ENCODE peak calls at places on chromosome 3, in six cellular contexts. F, H, L, X, Z and K are unnamed samples.

GRCh38 chr3:177647876-177648275 is 450.6 kb upstream of the TBL1XR1 start:
- DNase-seq in Z (no peak), H (no peak), X (no peak), F (peak; percentile 15), L (no peak), K (no peak)

GRCh38 chr3:101229681-101230080 is 90.7 kb downstream of the IMPG2 start:
- DNase-seq in X (no peak), L (no peak), F (no peak), H (no peak), Z (no peak), K (no peak)

GRCh38 chr3:195892355-195893120 is 15.8 kb downstream of the TNK2 start:
- DNase-seq in L (no peak), Z (no peak), H (no peak), X (no peak), F (no peak), K (no peak)

GRCh38 chr3:14816359-14816758 is 2.4 kb upstream of the FGD5 start:
- DNase-seq in X (no peak), Z (no peak), H (no peak), F (no peak), L (no peak), K (no peak)

GRCh38 chr3:32203854-32204253 is 34.6 kb upstream of the CMTM8 start:
- DNase-seq in F (no peak), Z (no peak), X (peak; percentile 13), L (no peak), H (no peak), K (no peak)

GRCh38 chr3:2110597-2111117 is 12.0 kb downstream of the CNTN4 start:
- DNase-seq in Z (no peak), H (no peak), L (no peak), X (no peak), F (no peak), K (no peak)

GRCh38 chr3:137343283-137343682 is 385.5 kb downstream of the IL20RB start:
- DNase-seq in L (no peak), F (no peak), X (no peak), H (no peak), Z (no peak), K (no peak)

GRCh38 chr3:197748597-197749314 is 927 bp upstream of the FYTTD1 start:
- DNase-seq in X (no peak), F (no peak), H (no peak), Z (no peak), L (no peak), K (peak; percentile 74)

GRCh38 chr3:133570937-133571320 is 2.6 kb upstream of the CDV3 start:
- DNase-seq in X (no peak), F (no peak), H (no peak), L (no peak), Z (no peak), K (no peak)

GRCh38 chr3:15107075-15107947 is 8.4 kb upstream of the RBSN start:
- DNase-seq in Z (no peak), F (no peak), L (no peak), H (no peak), X (no peak), K (no peak)

DNA sequence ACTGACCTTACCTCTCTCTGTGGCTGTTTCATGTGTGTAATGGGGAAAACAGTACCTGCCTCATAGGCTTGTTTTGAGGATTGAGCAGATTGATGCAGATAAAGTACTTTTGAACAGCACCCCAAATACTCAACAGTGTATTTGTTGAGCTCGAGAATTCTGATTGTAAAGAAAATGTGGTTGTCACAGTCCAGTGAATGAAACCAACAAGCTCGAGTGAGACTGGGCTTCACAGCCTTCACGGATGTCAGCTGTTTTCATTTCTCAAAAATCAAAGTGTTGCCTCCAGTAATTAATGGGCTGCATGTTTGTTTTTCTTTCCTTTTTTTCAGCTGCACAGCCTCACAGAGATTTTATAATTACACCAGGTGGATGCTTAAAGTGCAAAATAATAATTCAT is 43.7 kb downstream of the PARP15 start:
- DNase-seq in L (no peak), Z (no peak), X (no peak), F (peak; percentile 27), H (no peak), K (no peak)
- H3K4me3 ChIP-seq in L (no peak overlapping the region), Z (no peak overlapping the region), X (no peak overlapping the region), F (no peak overlapping the region), H (no peak overlapping the region), K (no peak overlapping the region)

GRCh38 chr3:56987238-56987932 is 73.1 kb upstream of the SPATA12 start:
- DNase-seq in Z (no peak), H (no peak), L (no peak), X (no peak), F (no peak), K (no peak)
- TF ChIP-seq CTCF in Z (no peak), H (no peak), L (no peak), X (peak; percentile 43), F (no peak), K (no peak)

GRCh38 chr3:71067977-71068376 is 515.6 kb downstream of the FOXP1 start:
- DNase-seq in F (no peak), Z (no peak), L (no peak), X (no peak), H (no peak), K (no peak)

GRCh38 chr3:71066356-71066755 is 517.2 kb downstream of the FOXP1 start:
- DNase-seq in H (no peak), L (no peak), F (no peak), X (no peak), Z (no peak), K (no peak)

GRCh38 chr3:71064976-71065763 is 518.4 kb downstream of the FOXP1 start:
- DNase-seq in L (no peak), Z (peak; percentile 92), F (peak; percentile 59), X (no peak), H (peak; percentile 78), K (no peak)

GRCh38 chr3:71065764-71066013 is 517.8 kb downstream of the FOXP1 start:
- DNase-seq in Z (no peak), X (no peak), F (no peak), H (no peak), L (no peak), K (no peak)

DNA sequence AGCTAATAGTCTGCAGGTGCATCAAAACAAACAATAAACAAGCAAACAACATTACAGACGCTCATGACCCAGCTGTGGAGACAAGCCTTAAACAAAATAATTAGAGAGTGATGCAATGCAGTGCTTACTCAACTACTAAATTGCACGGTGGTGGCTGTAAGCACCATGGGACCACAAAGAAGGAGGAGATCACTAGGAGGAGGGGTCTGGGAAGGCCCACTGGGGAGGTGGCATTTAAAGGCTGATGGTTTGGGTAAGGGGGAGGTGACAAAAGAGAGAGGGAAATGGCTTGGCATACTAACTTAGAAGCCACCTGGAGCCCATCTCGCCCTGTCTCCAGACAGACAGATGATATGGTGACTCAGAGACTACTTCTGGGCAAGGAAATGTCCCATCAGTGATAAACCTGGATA is 516.7 kb downstream of the FOXP1 start:
- DNase-seq in X (no peak), L (no peak), Z (no peak), H (no peak), F (no peak), K (no peak)
- H3K4me3 ChIP-seq in X (no peak overlapping the region), L (no peak overlapping the region), Z (no peak overlapping the region), H (peak overlapping the region; percentile 84), F (no peak overlapping the region), K (no peak overlapping the region)

DNA sequence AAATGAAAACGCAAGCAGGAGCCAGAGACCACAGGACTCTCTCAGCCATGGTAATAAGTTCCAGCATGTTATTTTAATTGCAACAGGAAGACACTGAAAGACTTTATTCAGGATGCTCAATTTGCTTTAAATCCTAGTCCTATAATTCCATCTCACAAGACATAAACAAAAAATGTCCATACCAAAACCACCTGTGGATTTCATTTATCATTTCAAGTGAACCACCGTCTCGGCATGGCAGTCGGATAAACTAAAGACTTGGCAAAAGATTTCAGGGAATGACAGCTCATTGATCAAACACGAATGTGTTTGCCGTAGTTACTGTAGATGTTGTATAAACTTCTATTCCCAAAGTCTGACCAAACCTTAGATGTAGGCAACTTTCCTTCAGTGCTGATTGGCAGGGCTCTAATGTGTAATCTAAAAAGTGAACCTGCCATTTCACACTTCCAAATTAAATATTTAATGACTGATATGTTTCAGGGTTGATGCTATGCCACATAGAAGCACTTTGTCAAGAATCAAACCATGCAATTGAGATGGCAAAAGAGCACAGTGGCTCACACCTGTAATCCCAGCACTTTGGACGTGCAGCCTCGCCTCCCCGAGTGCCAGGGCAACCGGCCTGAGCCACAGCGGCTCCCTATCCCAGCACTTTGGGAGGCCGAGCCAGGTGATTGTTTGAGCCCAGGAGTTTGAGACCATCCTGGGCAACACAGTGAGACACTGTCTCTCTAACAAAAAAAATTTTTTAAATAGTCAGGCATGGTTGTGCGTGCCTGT is 331.7 kb downstream of the MAGI1 start:
- DNase-seq in F (no peak), H (no peak), X (peak; percentile 48), L (no peak), Z (no peak), K (no peak)
- TF ChIP-seq CTCF in F (no peak), H (no peak), X (no peak), L (no peak), Z (no peak), K (no peak)

GRCh38 chr3:129973853-129974252 is 667 bp upstream of the TRH start:
- DNase-seq in H (no peak), F (no peak), L (no peak), X (no peak), Z (no peak), K (no peak)
- H3K4me3 ChIP-seq in H (no peak overlapping the region), F (no peak overlapping the region), L (no peak overlapping the region), X (no peak overlapping the region), Z (peak overlapping the region; percentile 35), K (no peak overlapping the region)